ENCODE peak calls at places on chromosomes 6 and 20, in four cellular contexts. L is AG04450, U is upper lobe of right lung, D is fibroblast of mammary gland. E is an unnamed sample.

GRCh38 chr6:118892248-118893094 is 1.5 kb upstream of the ASF1A start:
- DNase-seq in L (no peak), U (no peak), D (no peak), E (no peak)

GRCh38 chr6:2858678-2859324 is 17.1 kb upstream of the SERPINB1 start:
- DNase-seq in L (no peak), U (no peak), D (no peak), E (no peak)

GRCh38 chr20:37096415-37097039 is 730 bp upstream of the RBL1 start:
- DNase-seq in L (no peak), U (no peak), D (no peak), E (no peak)

GRCh38 chr6:157944983-157945931 is 36.4 kb upstream of the SYNJ2 start:
- DNase-seq in L (no peak), U (no peak), D (peak), E (no peak)

GRCh38 chr20:30489604-30490003 is 767.9 kb upstream of the DEFB115 start:
- DNase-seq in L (no peak), U (no peak), D (no peak), E (no peak)

GRCh38 chr6:12957321-12958051 is 240.9 kb downstream of the PHACTR1 start:
- DNase-seq in L (peak), U (peak), D (peak), E (peak)

GRCh38 chr6:137283940-137284910 is 65.0 kb upstream of the IFNGR1 start:
- DNase-seq in L (no peak), U (no peak), D (peak), E (no peak)

GRCh38 chr20:59253325-59253724 is 47.1 kb upstream of the EDN3 start:
- DNase-seq in L (no peak), U (no peak), D (no peak), E (no peak)

GRCh38 chr6:162343196-162343901 is 384.2 kb downstream of the PRKN start:
- DNase-seq in L (no peak), U (no peak), D (peak), E (no peak)

GRCh38 chr6:108170607-108171290 is 4.9 kb downstream of the NR2E1 start:
- DNase-seq in L (no peak), U (no peak), D (no peak), E (no peak)

GRCh38 chr6:139824864-139825263 is 450.4 kb upstream of the CITED2 start:
- DNase-seq in L (no peak), U (no peak), D (no peak), E (no peak)

GRCh38 chr6:22381810-22382512 is 85.1 kb upstream of the PRL start:
- DNase-seq in L (no peak), U (no peak), D (no peak), E (no peak)

GRCh38 chr6:36118550-36119107 is 11.7 kb upstream of the MAPK13 start:
- DNase-seq in L (no peak), U (no peak), D (peak), E (no peak)

GRCh38 chr6:70537266-70537665 is 29.5 kb upstream of the SDHAF4 start:
- DNase-seq in L (no peak), U (no peak), D (no peak), E (no peak)

GRCh38 chr6:155481215-155481614 is 25.6 kb upstream of the NOX3 start:
- DNase-seq in L (peak), U (no peak), D (peak), E (no peak)

GRCh38 chr20:2476742-2477615 is 6.4 kb upstream of the SNRPB start:
- DNase-seq in L (no peak), U (no peak), D (no peak), E (no peak)
- TF ChIP-seq CTCF in L (peak), U (no peak), D (peak), E (peak)

GRCh38 chr6:144353871-144354314 is 68.8 kb downstream of the UTRN start:
- DNase-seq in L (no peak), U (no peak), D (no peak), E (no peak)

GRCh38 chr6:144351338-144351737 is 66.2 kb downstream of the UTRN start:
- DNase-seq in L (no peak), U (no peak), D (no peak), E (no peak)

GRCh38 chr6:144350176-144350575 is 65.0 kb downstream of the UTRN start:
- DNase-seq in L (no peak), U (no peak), D (no peak), E (no peak)

GRCh38 chr6:144351741-144352140 is 66.6 kb downstream of the UTRN start:
- DNase-seq in L (no peak), U (no peak), D (peak), E (no peak)

GRCh38 chr6:144352310-144352709 is 67.2 kb downstream of the UTRN start:
- DNase-seq in L (no peak), U (no peak), D (peak), E (no peak)
- H3K4me3 ChIP-seq in L (no peak), U (no peak), D (no peak), E (no peak)

GRCh38 chr6:130700397-130700796 is 126.8 kb upstream of the SMLR1 start:
- DNase-seq in L (no peak), U (no peak), D (no peak), E (no peak)
- TF ChIP-seq CTCF in L (no peak), U (no peak), D (no peak), E (no peak)

GRCh38 chr6:25899580-25900408 is 25.8 kb upstream of the SLC17A3 start:
- DNase-seq in L (no peak), U (no peak), D (peak), E (peak)
- H3K4me3 ChIP-seq in L (no peak), U (no peak), D (no peak), E (no peak)

DNA sequence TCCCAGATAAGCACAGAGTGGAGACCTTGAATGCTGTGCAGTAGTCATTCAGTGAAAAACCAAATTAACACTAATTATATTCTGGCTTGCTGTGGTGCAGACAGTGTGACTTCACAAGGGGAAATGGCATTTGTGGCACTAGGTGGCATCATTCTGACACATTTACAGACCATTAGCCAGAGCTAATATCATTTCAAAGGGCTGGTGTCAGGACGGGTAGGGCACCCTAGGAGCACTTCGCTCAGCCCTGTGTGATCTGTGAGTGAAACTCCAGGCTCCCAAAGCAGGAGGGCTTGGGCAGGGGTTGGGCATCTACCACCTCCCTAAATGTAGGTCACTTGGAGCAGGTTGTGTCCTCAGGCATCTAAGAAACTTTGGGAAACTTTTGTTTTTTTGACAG is 555.8 kb downstream of the PKHD1 start:
- DNase-seq in L (no peak), U (no peak), D (no peak), E (no peak)
- TF ChIP-seq CTCF in L (no peak), U (no peak), D (no peak), E (no peak)

DNA sequence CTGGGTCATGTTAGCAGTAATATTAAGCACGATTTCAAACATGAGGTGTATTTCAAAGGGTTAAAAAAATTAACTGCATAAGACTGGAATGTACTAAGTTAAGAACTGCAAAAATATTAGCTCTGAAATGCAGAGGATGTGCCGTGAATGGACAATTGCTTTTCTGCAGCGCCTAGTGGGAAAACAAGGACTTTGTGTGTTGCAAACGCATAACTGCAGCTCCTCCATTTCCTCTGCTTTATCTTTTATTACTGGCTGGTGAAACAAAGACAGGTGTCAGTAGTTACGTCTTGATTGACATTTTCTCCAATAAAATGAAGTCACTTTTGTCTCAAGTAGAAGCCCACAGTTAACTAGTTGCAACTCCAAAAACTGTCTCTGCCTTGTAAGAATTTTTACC is 1.7 kb downstream of the PDE7B start:
- DNase-seq in L (no peak), U (no peak), D (peak), E (no peak)
- H3K4me3 ChIP-seq in L (peak), U (no peak), D (peak), E (peak)

E was measured in retinal pigment epithelial cell.